ENCODE peak calls at places on chromosomes 16 and 17, in five cellular contexts. G is mesenchymal stem cell, K is heart right ventricle, O is cardiac fibroblast, V is LNCaP clone FGC. U is an unnamed sample.

GRCh38 chr16:1150511-1150982 is 2.4 kb upstream of the CACNA1H start:
- DNase-seq in G (peak; percentile 24), K (no peak), O (peak; percentile 33), V (no peak), U (no peak)

GRCh38 chr17:78238823-78239488 is 7.5 kb downstream of the TMEM235 start:
- DNase-seq in G (no peak), K (no peak), O (no peak), V (no peak), U (no peak)

GRCh38 chr16:87140211-87141200 is 176.7 kb downstream of the C16orf95 start:
- DNase-seq in G (no peak), K (no peak), O (no peak), V (no peak), U (no peak)

GRCh38 chr17:59802160-59802559 is 90.6 kb downstream of the TUBD1 start:
- DNase-seq in G (no peak), K (no peak), O (no peak), V (no peak), U (no peak)

GRCh38 chr17:29840884-29841283 is 89.1 kb downstream of the SSH2 start:
- DNase-seq in G (peak; percentile 50), K (no peak), O (peak; percentile 40), V (no peak), U (peak; percentile 31)

GRCh38 chr17:31494259-31495048 is 103.0 kb downstream of the RAB11FIP4 start:
- DNase-seq in G (no peak), K (no peak), O (no peak), V (no peak), U (no peak)

GRCh38 chr17:30104575-30105339 is 11.9 kb upstream of the NSRP1 start:
- DNase-seq in G (peak; percentile 96), K (peak; percentile 84), O (peak; percentile 85), V (no peak), U (peak; percentile 92)

GRCh38 chr17:20066253-20066652 is 57.1 kb downstream of the SPECC1 start:
- DNase-seq in G (no peak), K (peak; percentile 61), O (peak; percentile 79), V (no peak), U (peak; percentile 83)

GRCh38 chr17:48539177-48539576 is 5.7 kb downstream of the HOXB2 start:
- DNase-seq in G (peak; percentile 97), K (no peak), O (peak; percentile 82), V (no peak), U (peak; percentile 68)

GRCh38 chr17:69539781-69540319 is 125.4 kb downstream of the MAP2K6 start:
- DNase-seq in G (peak; percentile 94), K (no peak), O (peak; percentile 87), V (no peak), U (peak; percentile 91)

GRCh38 chr16:89322381-89323119 is 105.0 kb downstream of the ZNF778 start:
- DNase-seq in G (peak; percentile 85), K (peak; percentile 49), O (peak; percentile 67), V (no peak), U (peak; percentile 80)

GRCh38 chr17:68461589-68461988 is 4.3 kb upstream of the WIPI1 start:
- DNase-seq in G (no peak), K (no peak), O (no peak), V (no peak), U (no peak)
- H3K4me3 ChIP-seq in G (no peak overlapping the region), K (no peak overlapping the region), O (no peak overlapping the region), V (no peak overlapping the region), U (no peak overlapping the region)

DNA sequence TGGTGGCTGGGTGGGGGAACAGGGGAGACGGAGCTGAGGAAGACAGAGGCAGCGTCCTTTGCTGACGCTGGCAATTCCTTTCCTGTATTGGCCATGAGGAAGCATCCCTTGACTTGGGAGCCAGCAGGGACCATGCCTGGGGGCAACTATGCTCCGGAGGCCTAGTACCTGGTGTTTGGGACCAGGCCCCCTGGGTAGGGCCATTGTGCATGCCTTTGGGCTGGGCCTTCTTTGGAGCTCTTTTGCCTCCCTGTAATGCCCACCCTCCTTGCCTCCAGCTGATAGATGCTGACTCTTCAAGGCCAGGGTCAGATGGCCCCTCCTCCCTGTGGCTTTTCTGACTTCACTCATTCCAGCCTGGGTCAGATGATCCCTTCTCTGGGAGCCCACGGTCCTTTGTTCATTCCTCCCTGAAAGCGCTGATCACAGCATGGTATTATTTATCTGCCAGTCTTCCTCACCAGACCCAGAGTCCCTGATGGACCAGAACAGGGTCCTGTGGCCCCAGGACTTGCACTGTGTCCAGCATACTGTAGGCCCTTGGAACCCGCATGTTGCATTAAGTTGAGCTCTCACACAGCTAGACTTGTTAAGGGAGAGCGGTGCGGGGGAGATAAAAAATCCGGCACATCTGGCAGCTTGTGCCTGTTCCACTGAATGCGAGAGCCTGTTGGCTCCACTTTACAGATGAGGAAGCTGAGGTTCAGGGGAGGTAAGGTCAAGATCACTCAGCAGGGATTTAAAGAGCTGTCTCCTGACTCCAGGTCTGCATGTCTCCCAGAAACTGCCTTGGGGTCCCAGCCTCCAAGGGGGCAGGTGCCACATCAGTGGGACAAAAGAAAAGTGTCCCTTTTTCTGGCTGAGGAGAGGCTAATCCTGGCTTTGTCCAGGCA is 2.9 kb downstream of the STARD3 start:
- DNase-seq in G (peak; percentile 48), K (no peak), O (no peak), V (no peak), U (no peak)
- H3K4me3 ChIP-seq in G (no peak overlapping the region), K (no peak overlapping the region), O (no peak overlapping the region), V (no peak overlapping the region), U (no peak overlapping the region)

DNA sequence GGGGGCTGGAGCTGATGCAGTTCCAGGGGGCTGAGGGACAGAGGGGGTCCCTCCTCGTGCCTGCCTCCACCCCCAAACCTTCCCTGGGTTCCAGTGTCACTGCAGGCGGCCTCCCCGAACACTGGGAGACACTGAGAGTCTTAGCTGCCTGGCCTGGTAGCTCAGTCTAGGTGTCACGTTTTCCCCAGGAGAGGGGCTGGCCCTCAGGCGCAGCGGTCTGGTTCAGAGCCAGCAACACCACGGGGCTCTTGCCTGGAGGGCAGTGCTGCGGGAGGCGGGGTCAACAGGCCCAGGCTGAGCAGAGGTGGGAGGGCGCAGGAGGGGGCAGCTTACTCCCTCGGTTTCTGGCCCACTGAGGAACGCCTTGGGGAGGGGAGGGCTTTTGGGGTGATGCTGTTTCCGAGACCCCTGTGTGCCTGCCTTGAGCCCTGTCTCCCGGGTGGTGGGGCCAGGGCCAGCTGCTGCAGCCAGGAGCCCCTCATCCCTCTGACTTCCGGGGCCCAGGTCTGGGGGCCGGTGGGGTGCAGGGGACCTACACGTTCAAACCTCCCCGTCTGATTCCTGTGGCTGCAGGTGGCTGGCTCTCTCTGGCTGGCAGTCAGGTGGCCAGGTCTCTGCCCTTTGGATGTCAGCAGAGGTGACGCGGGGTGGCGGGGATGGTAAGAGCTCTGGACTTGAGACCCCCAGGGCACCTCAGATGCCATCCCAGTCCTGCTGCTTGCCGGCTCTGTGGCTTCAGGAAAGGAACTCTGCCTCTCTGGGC is 89.3 kb upstream of the GSE1 start:
- DNase-seq in G (peak; percentile 66), K (peak; percentile 59), O (peak; percentile 12), V (peak; percentile 85), U (peak; percentile 34)
- H3K4me3 ChIP-seq in G (no peak overlapping the region), K (no peak overlapping the region), O (no peak overlapping the region), V (no peak overlapping the region), U (no peak overlapping the region)

GRCh38 chr17:53721101-53721500 is 101.6 kb upstream of the KIF2B start:
- DNase-seq in G (no peak), K (no peak), O (peak; percentile 3), V (no peak), U (no peak)

GRCh38 chr17:53722407-53722806 is 100.3 kb upstream of the KIF2B start:
- DNase-seq in G (peak; percentile 91), K (no peak), O (peak; percentile 96), V (no peak), U (peak; percentile 96)

GRCh38 chr17:53724726-53725125 is 98.0 kb upstream of the KIF2B start:
- DNase-seq in G (no peak), K (no peak), O (no peak), V (no peak), U (no peak)

DNA sequence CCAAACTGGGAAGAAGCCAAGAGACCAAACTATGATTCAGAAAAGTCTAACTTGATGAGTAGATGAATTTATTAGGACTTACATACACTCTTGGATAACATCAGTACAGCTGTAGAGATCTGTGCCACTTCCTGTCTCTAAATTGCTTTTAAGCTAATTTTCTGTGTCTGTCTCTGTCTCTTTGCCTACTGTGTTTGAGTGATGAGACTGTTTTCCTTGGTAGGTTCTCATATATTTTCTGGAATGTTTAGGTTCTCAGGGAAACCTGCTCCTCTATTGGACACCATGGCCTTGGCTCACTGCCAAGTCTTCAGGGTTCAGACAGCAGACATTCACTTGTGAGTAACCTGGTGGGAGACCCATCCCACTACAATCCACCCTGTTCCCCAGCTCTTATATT is 103.5 kb upstream of the KIF2B start:
- DNase-seq in G (no peak), K (no peak), O (peak; percentile 2), V (no peak), U (no peak)
- H3K4me3 ChIP-seq in G (no peak overlapping the region), K (no peak overlapping the region), O (no peak overlapping the region), V (no peak overlapping the region), U (no peak overlapping the region)

GRCh38 chr17:55577011-55577586 is 65.8 kb upstream of the SMIM36 start:
- DNase-seq in G (peak; percentile 53), K (peak; percentile 30), O (peak; percentile 71), V (no peak), U (peak; percentile 54)

GRCh38 chr17:55575058-55575606 is 63.9 kb upstream of the SMIM36 start:
- DNase-seq in G (no peak), K (no peak), O (no peak), V (no peak), U (no peak)

GRCh38 chr17:55580596-55581133 is 69.4 kb upstream of the SMIM36 start:
- DNase-seq in G (no peak), K (no peak), O (no peak), V (no peak), U (no peak)

GRCh38 chr17:55576237-55576998 is 65.2 kb upstream of the SMIM36 start:
- DNase-seq in G (peak; percentile 71), K (peak; percentile 36), O (peak; percentile 84), V (no peak), U (peak; percentile 42)

GRCh38 chr17:55577687-55578086 is 66.4 kb upstream of the SMIM36 start:
- DNase-seq in G (no peak), K (no peak), O (no peak), V (no peak), U (no peak)
- H3K4me3 ChIP-seq in G (no peak overlapping the region), K (no peak overlapping the region), O (no peak overlapping the region), V (no peak overlapping the region), U (no peak overlapping the region)

GRCh38 chr16:49833796-49834195 is 22.1 kb downstream of the ZNF423 start:
- DNase-seq in G (no peak), K (no peak), O (no peak), V (no peak), U (no peak)
- H3K4me3 ChIP-seq in G (no peak overlapping the region), K (no peak overlapping the region), O (no peak overlapping the region), V (no peak overlapping the region), U (no peak overlapping the region)

U was measured in fibroblast of pulmonary artery.